ENCODE peak calls at places on chromosomes 11 and 22, in eight cellular contexts. P is body of pancreas, S is WERI-Rb-1, U is pancreas, W is neural progenitor cell, A is upper lobe of right lung, K is A673, O is hepatocyte. X is an unnamed sample.

GRCh38 chr11:69683764-69684333 is 8.7 kb upstream of the LTO1 start:
- DNase-seq in P (peak; percentile 49), S (peak; percentile 61), U (no peak), W (peak; percentile 56), A (peak; percentile 66), K (peak; percentile 81), O (no peak), X (no peak)

GRCh38 chr22:39627865-39628562 is 57.5 kb downstream of the CACNA1I start:
- DNase-seq in P (no peak), S (peak; percentile 65), U (no peak), W (peak; percentile 54), A (no peak), K (no peak), O (no peak), X (no peak)

GRCh38 chr11:79196950-79197349 is 243.9 kb downstream of the TENM4 start:
- DNase-seq in P (no peak), S (no peak), U (no peak), W (no peak), A (no peak), K (no peak), O (no peak), X (no peak)

GRCh38 chr22:48651036-48651890 is 1176.4 kb downstream of the BRD1 start:
- DNase-seq in P (peak; percentile 16), S (no peak), U (no peak), W (no peak), A (no peak), K (no peak), O (no peak), X (no peak)

GRCh38 chr22:33076368-33076767 is 18.2 kb upstream of the SYN3 start:
- DNase-seq in P (no peak), S (no peak), U (no peak), W (peak; percentile 61), A (no peak), K (no peak), O (peak; percentile 48), X (no peak)

GRCh38 chr11:61155312-61155711 is 5.9 kb downstream of the VPS37C start:
- DNase-seq in P (no peak), S (no peak), U (no peak), W (no peak), A (no peak), K (no peak), O (no peak), X (no peak)

GRCh38 chr11:5922749-5923426 is 19.2 kb upstream of the OR56A3 start:
- DNase-seq in P (no peak), S (no peak), U (no peak), W (no peak), A (no peak), K (no peak), O (no peak), X (no peak)

GRCh38 chr11:36360318-36360717 is 64.2 kb downstream of the PRR5L start:
- DNase-seq in P (no peak), S (no peak), U (no peak), W (no peak), A (no peak), K (no peak), O (no peak), X (no peak)

GRCh38 chr11:1295591-1295990 is 13.8 kb downstream of the TOLLIP start:
- DNase-seq in P (peak; percentile 6), S (no peak), U (no peak), W (no peak), A (peak; percentile 62), K (no peak), O (no peak), X (no peak)

GRCh38 chr11:733072-733471 is 14.2 kb upstream of the TALDO1 start:
- DNase-seq in P (no peak), S (no peak), U (no peak), W (no peak), A (no peak), K (no peak), O (no peak), X (no peak)

GRCh38 chr11:67499808-67500793 is 5.1 kb downstream of the PITPNM1 start:
- DNase-seq in P (no peak), S (no peak), U (no peak), W (no peak), A (no peak), K (no peak), O (no peak), X (no peak)

GRCh38 chr11:40037005-40037404 is 1422.4 kb downstream of the LRRC4C start:
- DNase-seq in P (peak; percentile 5), S (no peak), U (no peak), W (no peak), A (no peak), K (no peak), O (peak; percentile 33), X (no peak)

GRCh38 chr22:39236321-39237275 is 8.2 kb downstream of the PDGFB start:
- DNase-seq in P (peak; percentile 56), S (no peak), U (no peak), W (no peak), A (no peak), K (no peak), O (no peak), X (no peak)

GRCh38 chr11:88535916-88536547 is 198.5 kb upstream of the CTSC start:
- DNase-seq in P (no peak), S (no peak), U (no peak), W (no peak), A (no peak), K (peak; percentile 78), O (peak; percentile 17), X (no peak)

GRCh38 chr11:102230186-102230585 is 87.1 kb upstream of the BIRC3 start:
- DNase-seq in P (no peak), S (no peak), U (no peak), W (no peak), A (no peak), K (no peak), O (no peak), X (no peak)

GRCh38 chr11:92277871-92278270 is 53.3 kb downstream of the FAT3 start:
- DNase-seq in P (no peak), S (no peak), U (no peak), W (no peak), A (no peak), K (no peak), O (no peak), X (no peak)

GRCh38 chr11:131688056-131688693 is 317.8 kb downstream of the NTM start:
- DNase-seq in P (peak; percentile 54), S (peak; percentile 54), U (no peak), W (peak; percentile 84), A (peak; percentile 76), K (peak; percentile 78), O (peak; percentile 83), X (no peak)

GRCh38 chr11:125448136-125448535 is 47.9 kb downstream of the FEZ1 start:
- DNase-seq in P (no peak), S (no peak), U (no peak), W (no peak), A (no peak), K (no peak), O (no peak), X (no peak)

GRCh38 chr11:46892838-46893237 is 25.5 kb downstream of the LRP4 start:
- DNase-seq in P (no peak), S (no peak), U (no peak), W (no peak), A (no peak), K (no peak), O (no peak), X (no peak)

DNA sequence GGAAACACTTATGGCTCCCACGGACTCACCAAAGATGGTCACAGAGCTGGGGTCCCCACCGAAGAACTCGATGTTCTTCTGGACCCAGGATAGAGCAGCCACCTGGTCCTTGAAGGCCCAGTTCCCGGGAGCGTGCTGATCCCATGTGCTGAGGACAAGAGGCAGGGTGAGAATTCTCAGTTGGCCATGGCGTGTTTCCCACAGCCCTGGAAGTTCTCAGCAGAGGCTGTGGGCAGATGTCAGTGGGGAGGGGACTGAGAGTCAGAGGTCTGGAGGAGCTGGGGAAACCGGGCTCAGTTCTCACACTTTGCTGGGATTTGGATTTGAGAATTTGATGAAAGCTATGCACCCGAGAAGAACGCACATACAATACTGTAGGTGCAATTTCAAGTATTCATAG is 193.3 kb downstream of the BCR start:
- DNase-seq in P (no peak), S (no peak), U (no peak), W (no peak), A (no peak), K (no peak), O (no peak), X (no peak)
- H3K27me3 ChIP-seq in P (no peaks in the 10 kb centered on the region), S (no peaks in the 10 kb centered on the region), U (no peaks in the 10 kb centered on the region), W (peaks cover 38% of the 10 kb centered on the region), A (no peaks in the 10 kb centered on the region), K (no peaks in the 10 kb centered on the region), O (peaks cover 4% of the 10 kb centered on the region), X (peaks cover under 1% of the 10 kb centered on the region)

GRCh38 chr11:43931717-43932039 is 10.8 kb upstream of the C11orf96 start:
- DNase-seq in P (no peak), S (no peak), U (no peak), W (peak; percentile 57), A (no peak), K (no peak), O (no peak), X (no peak)
- TF ChIP-seq CTCF in P (no peak), S (no peak), U (no peak), W (peak; percentile 43), A (peak; percentile 13), K (peak; percentile 28), O (no peak), X (no peak)

DNA sequence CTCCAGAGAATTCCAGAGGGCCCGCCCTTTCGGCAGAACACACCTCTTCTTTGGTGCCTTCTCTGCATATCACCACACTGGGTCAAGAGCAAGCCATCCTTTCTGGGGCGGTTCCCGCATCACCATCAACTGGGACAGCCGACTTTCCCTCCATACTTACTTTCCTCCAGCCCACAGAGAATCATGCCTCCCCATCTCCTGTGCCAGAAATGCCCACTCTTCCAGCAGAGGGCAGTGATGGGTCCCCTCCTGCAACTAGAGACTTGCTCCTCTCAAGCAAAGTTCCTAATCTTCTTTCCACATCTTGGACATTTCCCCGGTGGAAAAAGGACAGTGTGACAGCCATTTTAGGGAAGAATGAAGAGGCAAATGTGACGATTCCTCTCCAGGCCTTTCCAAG is 157.7 kb downstream of the C11orf91 start:
- DNase-seq in P (peak; percentile 76), S (peak; percentile 70), U (no peak), W (peak; percentile 60), A (peak; percentile 73), K (peak; percentile 80), O (peak; percentile 63), X (peak; percentile 11)
- H3K27ac ChIP-seq in P (no peak overlapping the region), S (no peak overlapping the region), U (no peak overlapping the region), W (no peak overlapping the region), A (no peak overlapping the region), K (no peak overlapping the region), O (no peak overlapping the region), X (no peak overlapping the region)

DNA sequence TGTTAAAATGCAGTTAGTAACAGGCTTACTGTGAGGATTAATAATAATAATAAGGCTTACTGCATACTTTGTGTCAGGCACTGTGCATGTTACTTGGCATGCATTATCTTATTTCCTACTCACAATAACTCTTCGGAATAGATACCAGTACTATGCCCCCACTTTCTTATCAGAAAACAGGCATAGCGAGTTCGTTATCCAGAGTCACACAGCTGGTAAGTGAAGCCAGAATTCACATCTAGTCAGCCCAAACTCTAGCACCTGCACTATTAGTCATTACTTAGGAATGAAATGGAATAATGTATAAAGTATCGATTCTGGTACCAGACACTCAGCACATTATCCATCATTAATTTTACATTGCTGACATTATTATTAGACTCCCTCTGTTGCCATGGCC is 155.7 kb upstream of the BLID start:
- DNase-seq in P (peak; percentile 59), S (no peak), U (peak; percentile 46), W (no peak), A (no peak), K (no peak), O (no peak), X (no peak)
- H3K27me3 ChIP-seq in P (no peaks in the 10 kb centered on the region), S (no peaks in the 10 kb centered on the region), U (no peaks in the 10 kb centered on the region), W (no peaks in the 10 kb centered on the region), A (no peaks in the 10 kb centered on the region), K (no peaks in the 10 kb centered on the region), O (no peaks in the 10 kb centered on the region), X (no peaks in the 10 kb centered on the region)